ENCODE peak calls at places on chromosomes 1 and 21, in five cellular contexts. D, W, T, Q and V are unnamed samples.

GRCh38 chr21:45004059-45004422 is 64.2 kb downstream of the SLX9 start:
- DNase-seq in D (no peak), W (no peak), T (no peak), Q (no peak), V (no peak)

GRCh38 chr21:39232926-39233325 is 49.7 kb upstream of the PSMG1 start:
- DNase-seq in D (no peak), W (no peak), T (no peak), Q (no peak), V (no peak)

GRCh38 chr1:147496571-147496970 is 44.7 kb upstream of the BCL9 start:
- DNase-seq in D (peak), W (no peak), T (peak), Q (no peak), V (peak)

GRCh38 chr1:204495078-204495753 is 611 bp upstream of the PIK3C2B start:
- DNase-seq in D (peak), W (no peak), T (no peak), Q (no peak), V (no peak)

GRCh38 chr21:38861989-38862683 is 56.4 kb downstream of the ETS2 start:
- DNase-seq in D (peak), W (no peak), T (no peak), Q (no peak), V (no peak)

GRCh38 chr1:159935719-159936283 is 9.6 kb downstream of the IGSF9 start:
- DNase-seq in D (peak), W (no peak), T (no peak), Q (no peak), V (no peak)

GRCh38 chr1:104765115-104765514 is 1015.4 kb downstream of the AMY1C start:
- DNase-seq in D (peak), W (no peak), T (no peak), Q (no peak), V (no peak)

GRCh38 chr21:45134677-45135076 is 60.3 kb downstream of the ADARB1 start:
- DNase-seq in D (no peak), W (no peak), T (no peak), Q (no peak), V (no peak)

GRCh38 chr1:231626951-231627614 is 493 bp downstream of the DISC1 start:
- DNase-seq in D (no peak), W (peak), T (peak), Q (no peak), V (peak)

GRCh38 chr1:27727126-27727525 is 1.4 kb downstream of the FAM76A start:
- DNase-seq in D (peak), W (no peak), T (no peak), Q (no peak), V (no peak)

GRCh38 chr1:163170975-163171676 is 31.6 kb downstream of the RGS5 start:
- DNase-seq in D (peak), W (no peak), T (no peak), Q (no peak), V (no peak)

GRCh38 chr1:91876040-91876470 is 9.9 kb downstream of the TGFBR3 start:
- DNase-seq in D (no peak), W (no peak), T (no peak), Q (no peak), V (no peak)

GRCh38 chr1:214637722-214638473 is 34.9 kb downstream of the CENPF start:
- DNase-seq in D (peak), W (peak), T (no peak), Q (no peak), V (peak)

GRCh38 chr1:25922633-25923567 is 16.7 kb upstream of the STMN1 start:
- DNase-seq in D (no peak), W (peak), T (no peak), Q (no peak), V (peak)

GRCh38 chr1:151944859-151945575 is 35.7 kb upstream of the THEM4 start:
- DNase-seq in D (no peak), W (no peak), T (no peak), Q (no peak), V (no peak)

GRCh38 chr21:23921670-23922418 is 1685.4 kb downstream of the MRPL39 start:
- DNase-seq in D (peak), W (no peak), T (no peak), Q (no peak), V (no peak)

GRCh38 chr1:26826261-26827201 is at the start of gene ZDHHC18:
- DNase-seq in D (peak), W (peak), T (peak), Q (peak), V (peak)

GRCh38 chr1:15994590-15995351 is 9.3 kb upstream of the SRARP start:
- DNase-seq in D (peak), W (peak), T (peak), Q (no peak), V (peak)

GRCh38 chr1:32208891-32209309 is at the start of gene DCDC2B:
- DNase-seq in D (no peak), W (no peak), T (no peak), Q (no peak), V (no peak)

GRCh38 chr1:32454726-32455125 is 10.1 kb upstream of the ZBTB8B start:
- DNase-seq in D (no peak), W (no peak), T (no peak), Q (no peak), V (peak)

GRCh38 chr1:202225131-202225530 is 31.5 kb downstream of the LGR6 start:
- DNase-seq in D (no peak), W (no peak), T (no peak), Q (no peak), V (no peak)

GRCh38 chr1:50424940-50425375 is 1.7 kb upstream of the DMRTA2 start:
- DNase-seq in D (no peak), W (no peak), T (no peak), Q (no peak), V (no peak)

GRCh38 chr1:223504741-223505140 is 111.5 kb downstream of the CCDC185 start:
- DNase-seq in D (no peak), W (no peak), T (peak), Q (peak), V (peak)

GRCh38 chr1:32538887-32539583 is at the start of gene ZBTB8A:
- DNase-seq in D (peak), W (no peak), T (peak), Q (peak), V (peak)

GRCh38 chr21:24023402-24023801 is 1583.9 kb downstream of the MRPL39 start:
- DNase-seq in D (no peak), W (no peak), T (no peak), Q (no peak), V (no peak)

GRCh38 chr1:226296911-226297310 is 12.1 kb downstream of the LIN9 start:
- DNase-seq in D (no peak), W (no peak), T (no peak), Q (no peak), V (no peak)